ENCODE peak calls at places on chromosomes 12 and 14, in four cellular contexts. One of them, this sample, is unnamed. For H3K4me1, the result is how much of the 10 kb centered on the place peaks cover.

GRCh38 chr12:22334696-22335290 is at the start of gene ST8SIA1:
- DNase-seq in GM23338: peak
- DNase-seq in adrenal gland: peak
- DNase-seq in neuronal stem cell: peak
- DNase-seq in this sample: peak

GRCh38 chr14:89221109-89221508 is 195.9 kb downstream of the FOXN3 start:
- DNase-seq in neuronal stem cell: no peak
- DNase-seq in GM23338: no peak
- DNase-seq in adrenal gland: no peak
- DNase-seq in this sample: no peak

GRCh38 chr14:52856139-52856538 is 64.7 kb upstream of the GNPNAT1 start:
- DNase-seq in GM23338: no peak
- DNase-seq in neuronal stem cell: no peak
- DNase-seq in adrenal gland: no peak
- DNase-seq in this sample: no peak

GRCh38 chr12:110590806-110591326 is 7.7 kb upstream of the PPTC7 start:
- DNase-seq in adrenal gland: no peak
- DNase-seq in neuronal stem cell: no peak
- DNase-seq in GM23338: no peak
- DNase-seq in this sample: no peak

GRCh38 chr14:94671870-94672444 is 59.8 kb downstream of the SERPINA3 start:
- DNase-seq in GM23338: no peak
- DNase-seq in adrenal gland: no peak
- DNase-seq in neuronal stem cell: no peak
- DNase-seq in this sample: no peak

GRCh38 chr12:51077930-51078329 is 5.5 kb downstream of the CSRNP2 start:
- DNase-seq in adrenal gland: no peak
- DNase-seq in neuronal stem cell: no peak
- DNase-seq in GM23338: no peak
- DNase-seq in this sample: no peak

GRCh38 chr14:30195946-30196345 is 268.3 kb upstream of the PRKD1 start:
- DNase-seq in adrenal gland: no peak
- DNase-seq in neuronal stem cell: no peak
- DNase-seq in GM23338: peak
- DNase-seq in this sample: peak

GRCh38 chr14:29419736-29420135 is 507.9 kb downstream of the PRKD1 start:
- DNase-seq in neuronal stem cell: no peak
- DNase-seq in GM23338: no peak
- DNase-seq in adrenal gland: no peak
- DNase-seq in this sample: no peak

GRCh38 chr12:101552277-101552676 is 42.5 kb upstream of the MYBPC1 start:
- DNase-seq in GM23338: no peak
- DNase-seq in neuronal stem cell: no peak
- DNase-seq in adrenal gland: no peak
- DNase-seq in this sample: no peak

GRCh38 chr14:87044807-87045206 is 948.2 kb downstream of the GALC start:
- DNase-seq in GM23338: no peak
- DNase-seq in adrenal gland: no peak
- DNase-seq in neuronal stem cell: no peak
- DNase-seq in this sample: no peak

GRCh38 chr12:6360578-6361490 is 14.5 kb downstream of the SCNN1A start:
- DNase-seq in neuronal stem cell: no peak
- DNase-seq in adrenal gland: no peak
- DNase-seq in GM23338: no peak
- DNase-seq in this sample: no peak

GRCh38 chr14:74503256-74503972 is 9.8 kb downstream of the ISCA2 start:
- DNase-seq in GM23338: no peak
- DNase-seq in adrenal gland: no peak
- DNase-seq in neuronal stem cell: no peak
- DNase-seq in this sample: no peak

GRCh38 chr12:105561981-105562726 is 231.7 kb downstream of the C12orf75 start:
- DNase-seq in GM23338: peak
- DNase-seq in neuronal stem cell: no peak
- DNase-seq in adrenal gland: peak
- DNase-seq in this sample: no peak

GRCh38 chr14:81176224-81176623 is 44.5 kb downstream of the GTF2A1 start:
- DNase-seq in GM23338: no peak
- DNase-seq in adrenal gland: no peak
- DNase-seq in neuronal stem cell: no peak
- DNase-seq in this sample: no peak

GRCh38 chr12:107400686-107401447 is 284.7 kb upstream of the PWP1 start:
- DNase-seq in adrenal gland: no peak
- DNase-seq in neuronal stem cell: no peak
- DNase-seq in GM23338: no peak
- DNase-seq in this sample: no peak

GRCh38 chr14:93720981-93721483 is 67.3 kb downstream of the PRIMA1 start:
- DNase-seq in neuronal stem cell: no peak
- DNase-seq in adrenal gland: no peak
- DNase-seq in GM23338: no peak
- DNase-seq in this sample: no peak

GRCh38 chr12:52646613-52647012 is 5.4 kb downstream of the KRT2 start:
- DNase-seq in GM23338: peak
- DNase-seq in neuronal stem cell: no peak
- DNase-seq in adrenal gland: no peak
- DNase-seq in this sample: no peak

GRCh38 chr12:120370343-120371243 is 1.6 kb upstream of the MSI1 start:
- DNase-seq in neuronal stem cell: no peak
- DNase-seq in GM23338: peak
- DNase-seq in adrenal gland: no peak
- DNase-seq in this sample: no peak

GRCh38 chr12:76422154-76422877 is 74.1 kb upstream of the BBS10 start:
- DNase-seq in neuronal stem cell: no peak
- DNase-seq in adrenal gland: no peak
- DNase-seq in GM23338: no peak
- DNase-seq in this sample: no peak

GRCh38 chr12:75721231-75721641 is 209.8 kb upstream of the KRR1 start:
- DNase-seq in neuronal stem cell: no peak
- DNase-seq in adrenal gland: no peak
- DNase-seq in GM23338: no peak
- DNase-seq in this sample: no peak

GRCh38 chr14:26138764-26139445 is 458.9 kb downstream of the NOVA1 start:
- DNase-seq in GM23338: peak
- DNase-seq in adrenal gland: no peak
- DNase-seq in neuronal stem cell: peak
- DNase-seq in this sample: peak

GRCh38 chr14:78921856-78922255 is 751.7 kb downstream of the NRXN3 start:
- DNase-seq in adrenal gland: no peak
- DNase-seq in GM23338: no peak
- DNase-seq in neuronal stem cell: no peak
- DNase-seq in this sample: no peak

GRCh38 chr14:61128382-61129167 is 147.5 kb downstream of the SLC38A6 start:
- DNase-seq in GM23338: no peak
- DNase-seq in neuronal stem cell: no peak
- DNase-seq in adrenal gland: no peak
- DNase-seq in this sample: no peak

GRCh38 chr14:61127099-61127498 is 146.1 kb downstream of the SLC38A6 start:
- DNase-seq in GM23338: no peak
- DNase-seq in neuronal stem cell: no peak
- DNase-seq in adrenal gland: no peak
- DNase-seq in this sample: no peak

GRCh38 chr14:61126083-61126962 is 145.3 kb downstream of the SLC38A6 start:
- DNase-seq in neuronal stem cell: no peak
- DNase-seq in GM23338: no peak
- DNase-seq in adrenal gland: no peak
- DNase-seq in this sample: no peak

GRCh38 chr14:61130512-61131260 is 149.6 kb downstream of the SLC38A6 start:
- DNase-seq in GM23338: no peak
- DNase-seq in adrenal gland: no peak
- DNase-seq in neuronal stem cell: no peak
- DNase-seq in this sample: no peak

DNA sequence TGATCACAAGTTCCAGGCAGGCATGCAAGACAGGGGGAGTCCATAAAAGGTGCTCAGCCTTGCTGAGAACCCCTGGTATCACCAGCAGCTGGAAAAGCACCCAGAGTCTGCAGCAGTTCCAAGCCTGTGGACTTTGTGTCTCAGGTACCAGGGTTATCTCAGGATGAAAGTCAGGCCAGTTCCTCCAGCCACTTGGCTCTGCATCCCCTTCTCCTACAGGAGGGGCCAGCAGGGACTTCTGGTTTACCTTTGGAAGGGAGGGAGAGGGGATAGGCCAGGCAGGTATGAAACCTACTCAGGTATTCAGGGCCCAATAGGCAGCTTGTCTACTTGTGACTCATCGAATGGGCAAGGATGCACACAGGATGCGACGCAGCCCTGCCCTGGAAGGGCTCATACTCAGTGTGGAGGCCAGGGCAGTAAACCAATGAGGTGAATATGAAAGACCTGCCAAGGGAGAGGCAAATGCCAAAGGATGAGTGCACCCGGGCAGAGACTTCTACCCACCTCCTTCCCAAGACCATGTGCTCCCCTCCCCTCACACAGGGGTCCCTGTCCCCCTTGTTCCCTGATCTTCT is 148.2 kb downstream of the SLC38A6 start:
- DNase-seq in GM23338: no peak
- DNase-seq in adrenal gland: no peak
- DNase-seq in neuronal stem cell: no peak
- DNase-seq in this sample: no peak
- H3K4me1 ChIP-seq in GM23338: under half
- H3K4me1 ChIP-seq in adrenal gland: under half
- H3K4me1 ChIP-seq in neuronal stem cell: under half
- H3K4me1 ChIP-seq in this sample: under half

GRCh38 chr14:60506985-60507829 is 1.7 kb upstream of the SIX6 start:
- DNase-seq in GM23338: peak
- DNase-seq in neuronal stem cell: no peak
- DNase-seq in adrenal gland: no peak
- DNase-seq in this sample: no peak
- H3K4me3 ChIP-seq in GM23338: peak
- H3K4me3 ChIP-seq in neuronal stem cell: no peak
- H3K4me3 ChIP-seq in adrenal gland: no peak
- H3K4me3 ChIP-seq in this sample: no peak

DNA sequence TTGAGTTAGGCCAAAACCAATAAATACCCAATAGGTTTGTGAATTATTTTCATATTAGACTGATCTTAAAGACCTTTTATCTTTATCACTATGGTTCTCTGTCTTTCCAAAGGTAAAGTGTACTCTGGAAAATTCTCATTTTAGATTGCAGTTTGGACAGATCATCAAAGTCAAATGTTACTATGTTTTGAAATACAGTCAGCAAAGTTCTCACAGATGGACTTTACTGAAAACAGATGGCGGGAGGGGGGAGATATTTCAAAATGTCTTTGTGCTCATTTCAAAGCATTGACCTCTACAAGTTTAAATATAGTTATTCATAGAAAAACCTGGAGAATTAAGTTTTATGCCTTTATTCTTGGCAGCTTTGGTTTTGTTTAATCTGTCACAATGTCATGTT is 51.8 kb upstream of the LRTM2 start:
- DNase-seq in neuronal stem cell: no peak
- DNase-seq in GM23338: no peak
- DNase-seq in adrenal gland: no peak
- DNase-seq in this sample: no peak
- H3K4me1 ChIP-seq in neuronal stem cell: under half
- H3K4me1 ChIP-seq in GM23338: under half
- H3K4me1 ChIP-seq in adrenal gland: under half
- H3K4me1 ChIP-seq in this sample: under half

DNA sequence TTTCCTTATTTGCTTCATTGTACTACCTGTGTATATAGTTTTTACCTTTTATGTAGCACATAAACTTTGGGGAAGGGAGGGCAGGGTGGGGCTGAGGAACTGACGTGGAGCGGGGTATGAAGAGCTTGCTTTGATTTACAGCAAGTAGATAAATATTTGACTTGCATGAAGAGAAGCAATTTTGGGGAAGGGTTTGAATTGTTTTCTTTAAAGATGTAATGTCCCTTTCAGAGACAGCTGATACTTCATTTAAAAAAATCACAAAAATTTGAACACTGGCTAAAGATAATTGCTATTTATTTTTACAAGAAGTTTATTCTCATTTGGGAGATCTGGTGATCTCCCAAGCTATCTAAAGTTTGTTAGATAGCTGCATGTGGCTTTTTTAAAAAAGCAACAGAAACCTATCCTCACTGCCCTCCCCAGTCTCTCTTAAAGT is 4.1 kb downstream of the CDKN1B start:
- DNase-seq in GM23338: no peak
- DNase-seq in adrenal gland: no peak
- DNase-seq in neuronal stem cell: no peak
- DNase-seq in this sample: peak
- H3K4me3 ChIP-seq in GM23338: no peak
- H3K4me3 ChIP-seq in adrenal gland: no peak
- H3K4me3 ChIP-seq in neuronal stem cell: no peak
- H3K4me3 ChIP-seq in this sample: peak

DNA sequence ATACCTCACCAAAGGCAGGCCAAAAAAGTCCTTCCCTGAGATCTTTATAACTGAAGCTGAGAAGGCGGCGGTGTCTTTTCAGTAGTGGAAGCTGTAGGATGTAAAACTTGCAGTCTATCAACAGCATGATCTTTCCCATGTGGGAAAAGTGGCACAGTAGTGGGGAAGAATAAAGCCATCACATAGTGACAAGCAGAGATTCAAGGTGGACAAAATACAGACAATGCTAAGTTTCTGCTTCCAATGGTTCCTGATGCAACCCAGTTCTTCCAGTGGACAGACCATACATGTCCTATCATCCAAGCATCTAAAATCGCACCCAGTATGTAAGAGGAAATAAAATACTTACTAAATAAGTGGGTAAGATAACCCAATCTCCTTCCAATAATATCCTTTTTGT is 4.1 kb downstream of the RPS6KA5 start:
- DNase-seq in adrenal gland: no peak
- DNase-seq in neuronal stem cell: no peak
- DNase-seq in GM23338: no peak
- DNase-seq in this sample: no peak
- H3K4me1 ChIP-seq in adrenal gland: under half
- H3K4me1 ChIP-seq in neuronal stem cell: under half
- H3K4me1 ChIP-seq in GM23338: under half
- H3K4me1 ChIP-seq in this sample: under half

GRCh38 chr14:77708749-77709148 is 846 bp downstream of the SLIRP start:
- DNase-seq in neuronal stem cell: no peak
- DNase-seq in adrenal gland: no peak
- DNase-seq in GM23338: no peak
- DNase-seq in this sample: no peak

GRCh38 chr14:77709412-77709811 is 1.5 kb downstream of the SLIRP start:
- DNase-seq in adrenal gland: no peak
- DNase-seq in neuronal stem cell: no peak
- DNase-seq in GM23338: no peak
- DNase-seq in this sample: no peak

GRCh38 chr14:77707724-77708408 is at the start of the genes ALKBH1 and SLIRP:
- DNase-seq in adrenal gland: peak
- DNase-seq in GM23338: peak
- DNase-seq in neuronal stem cell: peak
- DNase-seq in this sample: peak

GRCh38 chr14:77707355-77707723 is 484 bp downstream of the ALKBH1 start:
- DNase-seq in GM23338: peak
- DNase-seq in adrenal gland: peak
- DNase-seq in neuronal stem cell: peak
- DNase-seq in this sample: peak

GRCh38 chr14:77710364-77710763 is 2.5 kb downstream of the SLIRP start:
- DNase-seq in adrenal gland: no peak
- DNase-seq in neuronal stem cell: no peak
- DNase-seq in GM23338: no peak
- DNase-seq in this sample: no peak
- H3K4me3 ChIP-seq in adrenal gland: no peak
- H3K4me3 ChIP-seq in neuronal stem cell: no peak
- H3K4me3 ChIP-seq in GM23338: peak
- H3K4me3 ChIP-seq in this sample: no peak

GRCh38 chr12:790253-790563 is 37.8 kb downstream of the WNK1 start:
- DNase-seq in neuronal stem cell: no peak
- DNase-seq in adrenal gland: no peak
- DNase-seq in GM23338: no peak
- DNase-seq in this sample: no peak
- H3K4me1 ChIP-seq in neuronal stem cell: under half
- H3K4me1 ChIP-seq in adrenal gland: under half
- H3K4me1 ChIP-seq in GM23338: under half
- H3K4me1 ChIP-seq in this sample: under half

GRCh38 chr14:71141701-71142374 is 234.6 kb downstream of the PCNX1 start:
- DNase-seq in GM23338: no peak
- DNase-seq in adrenal gland: no peak
- DNase-seq in neuronal stem cell: no peak
- DNase-seq in this sample: no peak
- H3K4me3 ChIP-seq in GM23338: no peak
- H3K4me3 ChIP-seq in adrenal gland: no peak
- H3K4me3 ChIP-seq in neuronal stem cell: no peak
- H3K4me3 ChIP-seq in this sample: no peak

This sample was measured in HAP-1.